ENCODE peak calls at places on chromosomes 5 and 9, in four cellular contexts. One of them, this sample, is unnamed.

GRCh38 chr9:77403244-77403643 is 225.9 kb downstream of the VPS13A start:
- DNase-seq in H1: no peak
- DNase-seq in transverse colon: no peak
- DNase-seq in uterus: no peak
- DNase-seq in this sample: no peak

GRCh38 chr5:175863316-175863715 is 8.1 kb upstream of the CPLX2 start:
- DNase-seq in transverse colon: no peak
- DNase-seq in H1: no peak
- DNase-seq in uterus: no peak
- DNase-seq in this sample: no peak

GRCh38 chr5:166369326-166369725 is 1922.1 kb upstream of the WWC1 start:
- DNase-seq in H1: no peak
- DNase-seq in transverse colon: no peak
- DNase-seq in uterus: no peak
- DNase-seq in this sample: no peak

GRCh38 chr5:122415030-122415429 is 103.0 kb downstream of the SNCAIP start:
- DNase-seq in uterus: no peak
- DNase-seq in H1: no peak
- DNase-seq in transverse colon: no peak
- DNase-seq in this sample: no peak

GRCh38 chr9:95018099-95018927 is 291.8 kb downstream of the AOPEP start:
- DNase-seq in transverse colon: no peak
- DNase-seq in H1: no peak
- DNase-seq in uterus: no peak
- DNase-seq in this sample: no peak

GRCh38 chr5:57683036-57683600 is 200.5 kb upstream of the ACTBL2 start:
- DNase-seq in transverse colon: no peak
- DNase-seq in uterus: no peak
- DNase-seq in H1: no peak
- DNase-seq in this sample: no peak

GRCh38 chr5:138033275-138033808 is 463 bp upstream of the FAM13B start:
- DNase-seq in H1: no peak
- DNase-seq in uterus: no peak
- DNase-seq in transverse colon: no peak
- DNase-seq in this sample: no peak

GRCh38 chr5:82794876-82795275 is 282.3 kb downstream of the TMEM167A start:
- DNase-seq in H1: no peak
- DNase-seq in transverse colon: no peak
- DNase-seq in uterus: no peak
- DNase-seq in this sample: no peak

GRCh38 chr9:31304576-31304975 is 1079.9 kb upstream of the ACO1 start:
- DNase-seq in transverse colon: no peak
- DNase-seq in H1: no peak
- DNase-seq in uterus: no peak
- DNase-seq in this sample: no peak

GRCh38 chr5:34660444-34660843 is 4.3 kb downstream of the RAI14 start:
- DNase-seq in transverse colon: no peak
- DNase-seq in uterus: no peak
- DNase-seq in H1: no peak
- DNase-seq in this sample: no peak

GRCh38 chr9:99185904-99186303 is 35.8 kb downstream of the ALG2 start:
- DNase-seq in transverse colon: no peak
- DNase-seq in H1: no peak
- DNase-seq in uterus: no peak
- DNase-seq in this sample: no peak

GRCh38 chr5:124742983-124743533 is 3.4 kb downstream of the ZNF608 start:
- DNase-seq in H1: peak; percentile 38
- DNase-seq in transverse colon: peak; percentile 42
- DNase-seq in uterus: no peak
- DNase-seq in this sample: peak; percentile 27

GRCh38 chr5:16108418-16108817 is 71.2 kb downstream of the MARCHF11 start:
- DNase-seq in transverse colon: no peak
- DNase-seq in uterus: no peak
- DNase-seq in H1: no peak
- DNase-seq in this sample: no peak

GRCh38 chr5:7321724-7322123 is 74.2 kb upstream of the ADCY2 start:
- DNase-seq in uterus: no peak
- DNase-seq in transverse colon: no peak
- DNase-seq in H1: no peak
- DNase-seq in this sample: no peak

GRCh38 chr9:69976165-69976564 is 67.5 kb upstream of the MAMDC2 start:
- DNase-seq in transverse colon: no peak
- DNase-seq in H1: no peak
- DNase-seq in uterus: no peak
- DNase-seq in this sample: no peak

GRCh38 chr5:24633705-24634325 is 11.0 kb downstream of the CDH10 start:
- DNase-seq in H1: no peak
- DNase-seq in uterus: no peak
- DNase-seq in transverse colon: no peak
- DNase-seq in this sample: no peak

GRCh38 chr5:112063878-112064615 is 307.1 kb upstream of the NREP start:
- DNase-seq in H1: no peak
- DNase-seq in uterus: no peak
- DNase-seq in transverse colon: no peak
- DNase-seq in this sample: no peak

GRCh38 chr9:93120846-93121315 is 13.2 kb downstream of the NINJ1 start:
- DNase-seq in H1: no peak
- DNase-seq in transverse colon: no peak
- DNase-seq in uterus: peak; percentile 21
- DNase-seq in this sample: no peak

GRCh38 chr9:110095238-110095637 is 112.7 kb downstream of the C9orf152 start:
- DNase-seq in transverse colon: no peak
- DNase-seq in H1: no peak
- DNase-seq in uterus: no peak
- DNase-seq in this sample: no peak

GRCh38 chr9:115456515-115456914 is 338.6 kb upstream of the TNC start:
- DNase-seq in transverse colon: no peak
- DNase-seq in uterus: no peak
- DNase-seq in H1: no peak
- DNase-seq in this sample: no peak

GRCh38 chr5:170095687-170096086 is 10.0 kb upstream of the FOXI1 start:
- DNase-seq in H1: no peak
- DNase-seq in uterus: no peak
- DNase-seq in transverse colon: no peak
- DNase-seq in this sample: no peak

GRCh38 chr9:105890046-105890822 is 195.9 kb downstream of the TMEM38B start:
- DNase-seq in uterus: no peak
- DNase-seq in H1: no peak
- DNase-seq in transverse colon: no peak
- DNase-seq in this sample: no peak

GRCh38 chr9:135914921-135915320 is 7.6 kb upstream of the CAMSAP1 start:
- DNase-seq in uterus: no peak
- DNase-seq in H1: no peak
- DNase-seq in transverse colon: no peak
- DNase-seq in this sample: no peak

DNA sequence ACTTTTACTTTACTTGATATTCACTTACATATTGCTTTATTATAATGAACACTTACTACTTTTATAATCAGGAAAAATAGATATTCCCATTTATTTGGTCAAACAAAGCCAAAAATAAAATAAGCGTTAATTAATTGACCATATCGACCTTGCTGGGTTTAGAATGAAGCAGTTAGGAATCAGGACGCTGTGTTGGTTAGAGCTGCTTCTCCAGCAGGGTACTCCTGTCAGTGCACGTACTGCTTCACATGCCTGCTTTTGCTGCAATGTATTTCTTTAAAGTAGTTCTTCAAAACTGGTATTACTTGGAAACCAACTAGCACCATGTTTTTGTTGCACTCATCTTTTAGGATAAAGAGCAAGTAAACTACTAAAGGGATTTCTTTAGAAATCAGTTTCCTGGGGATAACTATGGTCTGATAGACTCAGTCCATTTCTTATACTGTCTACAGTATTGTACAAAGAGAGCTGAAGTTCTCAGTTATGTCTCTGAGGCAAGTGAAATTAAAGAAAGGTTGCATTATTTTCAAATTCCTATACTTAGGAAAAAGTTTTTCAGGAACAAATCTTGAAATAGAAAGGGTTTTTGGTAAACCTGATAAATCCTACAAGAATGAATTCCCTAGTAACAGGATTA is 6.8 kb upstream of the TRMO start:
- DNase-seq in transverse colon: no peak
- DNase-seq in H1: no peak
- DNase-seq in uterus: no peak
- DNase-seq in this sample: no peak
- TF ChIP-seq POLR2A in transverse colon: no peak
- TF ChIP-seq POLR2A in H1: no peak
- TF ChIP-seq POLR2A in uterus: no peak
- TF ChIP-seq POLR2A in this sample: no peak

GRCh38 chr9:137326436-137327060 is 24.5 kb upstream of the NRARP start:
- DNase-seq in transverse colon: no peak
- DNase-seq in H1: no peak
- DNase-seq in uterus: no peak
- DNase-seq in this sample: no peak
- H3K4me3 ChIP-seq in transverse colon: no peak overlapping the region
- H3K4me3 ChIP-seq in H1: no peak overlapping the region
- H3K4me3 ChIP-seq in uterus: no peak overlapping the region
- H3K4me3 ChIP-seq in this sample: no peak overlapping the region

DNA sequence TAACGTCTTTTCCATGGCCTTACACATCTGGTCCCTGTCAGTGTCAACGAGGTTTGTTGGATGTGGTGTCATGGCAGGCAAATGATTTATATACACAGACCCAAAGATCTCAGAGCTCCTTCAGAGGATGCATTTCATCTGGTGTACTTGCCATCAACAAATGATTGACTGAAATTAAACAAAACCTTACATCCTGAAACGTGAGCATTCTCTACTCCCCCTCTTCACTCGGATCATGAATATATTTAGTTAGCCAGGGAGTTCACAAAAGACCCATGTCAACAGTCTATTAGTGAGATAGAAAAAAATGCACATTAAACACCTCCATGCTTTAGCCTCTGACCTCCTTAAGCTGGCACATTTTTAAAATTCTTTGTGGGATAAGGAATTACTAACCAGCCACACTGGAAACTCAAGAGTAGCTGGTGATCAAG is 215.6 kb downstream of the EFNA5 start:
- DNase-seq in transverse colon: no peak
- DNase-seq in uterus: no peak
- DNase-seq in H1: no peak
- DNase-seq in this sample: no peak
- H3K27ac ChIP-seq in transverse colon: no peak overlapping the region
- H3K27ac ChIP-seq in uterus: no peak overlapping the region
- H3K27ac ChIP-seq in H1: no peak overlapping the region
- H3K27ac ChIP-seq in this sample: no peak overlapping the region

GRCh38 chr5:421287-421880 is 21.6 kb upstream of the EXOC3 start:
- DNase-seq in transverse colon: no peak
- DNase-seq in H1: no peak
- DNase-seq in uterus: no peak
- DNase-seq in this sample: no peak
- TF ChIP-seq POLR2A in transverse colon: no peak
- TF ChIP-seq POLR2A in H1: no peak
- TF ChIP-seq POLR2A in uterus: no peak
- TF ChIP-seq POLR2A in this sample: no peak

This sample was measured in ovary.